ENCODE peak calls at places on chromosome 11, in five cellular contexts. B, T, J, P and V are unnamed samples.

GRCh38 chr11:68099474-68100405 is 21.4 kb downstream of the CHKA start:
- DNase-seq in T (peak; percentile 74), B (no peak), J (peak; percentile 52), P (peak; percentile 57), V (peak; percentile 99)

GRCh38 chr11:45917286-45917622 is 423 bp downstream of the PEX16 start:
- DNase-seq in P (no peak), B (no peak), T (no peak), J (no peak), V (no peak)

GRCh38 chr11:94738746-94739145 is 29.4 kb upstream of the AMOTL1 start:
- DNase-seq in T (no peak), P (no peak), B (no peak), J (no peak), V (no peak)

GRCh38 chr11:2826679-2827056 is 58.9 kb downstream of the CDKN1C start:
- DNase-seq in P (no peak), J (no peak), T (no peak), B (no peak), V (no peak)

GRCh38 chr11:33553486-33553885 is 147.1 kb downstream of the C11orf91 start:
- DNase-seq in T (no peak), J (no peak), P (no peak), B (no peak), V (no peak)

GRCh38 chr11:91984033-91984568 is 240.5 kb upstream of the FAT3 start:
- DNase-seq in T (no peak), J (no peak), B (no peak), P (no peak), V (no peak)

GRCh38 chr11:32706985-32707736 is 87.3 kb downstream of the CCDC73 start:
- DNase-seq in J (peak; percentile 5), P (no peak), T (peak; percentile 19), B (no peak), V (peak; percentile 37)

GRCh38 chr11:33455827-33456226 is 198.6 kb downstream of the HIPK3 start:
- DNase-seq in T (no peak), B (no peak), J (no peak), P (no peak), V (no peak)

GRCh38 chr11:71418643-71419042 is 29.6 kb downstream of the DHCR7 start:
- DNase-seq in J (peak; percentile 55), T (no peak), P (no peak), B (no peak), V (no peak)

GRCh38 chr11:121478226-121478894 is 25.6 kb upstream of the SORL1-AS1 start:
- DNase-seq in T (no peak), P (no peak), J (no peak), B (no peak), V (no peak)

GRCh38 chr11:69213315-69213714 is 57.6 kb downstream of the SMIM38 start:
- DNase-seq in T (no peak), J (peak; percentile 35), B (no peak), P (no peak), V (no peak)

GRCh38 chr11:63553759-63554158 is 9.4 kb downstream of the PLAAT2 start:
- DNase-seq in B (no peak), T (no peak), P (no peak), J (no peak), V (no peak)

GRCh38 chr11:78370406-78371172 is 47.0 kb downstream of the GAB2 start:
- DNase-seq in P (no peak), T (no peak), B (no peak), J (no peak), V (peak; percentile 33)

GRCh38 chr11:2312232-2313042 is 10.6 kb downstream of the TSPAN32 start:
- DNase-seq in P (peak; percentile 36), T (no peak), B (no peak), J (no peak), V (no peak)

GRCh38 chr11:110026823-110027626 is 66.2 kb upstream of the ZC3H12C start:
- DNase-seq in P (no peak), B (no peak), T (no peak), J (peak; percentile 99), V (no peak)

GRCh38 chr11:85628771-85629341 is 463 bp downstream of the TMEM126B start:
- DNase-seq in T (no peak), B (no peak), P (no peak), J (no peak), V (peak; percentile 9)

GRCh38 chr11:120827820-120828219 is 196.1 kb upstream of the TBCEL start:
- DNase-seq in P (no peak), B (no peak), J (no peak), T (no peak), V (no peak)

GRCh38 chr11:1206391-1207271 is 16.2 kb upstream of the MUC5B start:
- DNase-seq in J (no peak), T (peak; percentile 2), P (peak; percentile 15), B (no peak), V (no peak)

GRCh38 chr11:33664166-33664565 is 36.5 kb downstream of the C11orf91 start:
- DNase-seq in J (no peak), T (no peak), B (no peak), P (no peak), V (no peak)

GRCh38 chr11:75627879-75628668 is 40.8 kb downstream of the MAP6 start:
- DNase-seq in B (no peak), T (peak; percentile 20), P (no peak), J (no peak), V (no peak)

GRCh38 chr11:66302656-66303055 is 11.0 kb downstream of the TMEM151A start:
- DNase-seq in P (no peak), B (no peak), T (no peak), J (no peak), V (no peak)

GRCh38 chr11:1351278-1351937 is 38.3 kb upstream of the BRSK2 start:
- DNase-seq in P (peak; percentile 14), B (no peak), T (peak; percentile 76), J (no peak), V (peak; percentile 35)

GRCh38 chr11:108664730-108665525 is at the start of gene DDX10:
- DNase-seq in B (peak; percentile 94), T (peak; percentile 98), P (peak; percentile 97), J (peak; percentile 92), V (peak; percentile 95)

GRCh38 chr11:119412072-119412471 is 10.9 kb downstream of the THY1 start:
- DNase-seq in J (no peak), B (no peak), T (no peak), P (no peak), V (no peak)

GRCh38 chr11:66592457-66593302 is at the start of the genes CCDC87 and CCS:
- DNase-seq in T (peak; percentile 100), B (peak; percentile 85), J (peak; percentile 84), P (peak; percentile 100), V (peak; percentile 93)

GRCh38 chr11:706439-706956 is 467 bp downstream of the EPS8L2 start:
- DNase-seq in J (no peak), T (no peak), B (no peak), P (no peak), V (no peak)

GRCh38 chr11:114133548-114134329 is 74.2 kb downstream of the ZBTB16 start:
- DNase-seq in P (no peak), B (no peak), T (no peak), J (no peak), V (no peak)

GRCh38 chr11:114132944-114133394 is 73.5 kb downstream of the ZBTB16 start:
- DNase-seq in J (no peak), T (no peak), P (no peak), B (no peak), V (no peak)

GRCh38 chr11:114135737-114136151 is 76.2 kb downstream of the ZBTB16 start:
- DNase-seq in P (no peak), T (peak; percentile 31), B (peak; percentile 21), J (no peak), V (no peak)

GRCh38 chr11:114137054-114137453 is 77.5 kb downstream of the ZBTB16 start:
- DNase-seq in P (no peak), T (no peak), B (no peak), J (no peak), V (no peak)

GRCh38 chr11:114134870-114135269 is 75.4 kb downstream of the ZBTB16 start:
- DNase-seq in P (no peak), J (no peak), B (no peak), T (no peak), V (no peak)
- TF ChIP-seq YY1 in P (no peak), J (no peak), B (no peak), T (no peak), V (no peak)

DNA sequence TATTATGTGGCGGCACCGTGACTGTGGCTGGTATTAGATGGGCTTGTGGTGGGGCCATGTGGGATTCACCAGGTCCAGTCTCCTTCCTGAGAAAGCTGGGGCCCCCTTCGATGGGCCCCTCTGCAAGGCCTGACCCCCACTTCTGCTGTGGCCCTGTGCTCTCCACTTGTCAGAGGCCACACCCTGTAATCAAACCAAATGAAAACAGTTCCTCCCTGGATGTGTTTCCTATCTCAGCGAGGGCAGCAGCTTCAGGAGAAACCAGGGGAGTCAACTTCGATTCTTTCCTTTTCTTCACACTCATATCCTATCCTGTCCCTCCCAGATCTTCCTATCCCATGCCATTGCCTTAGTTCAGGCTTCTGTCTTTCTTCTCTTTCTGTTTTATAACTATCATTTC is 43.0 kb downstream of the INSC start:
- DNase-seq in T (no peak), J (no peak), B (no peak), P (no peak), V (no peak)
- TF ChIP-seq RFX5 in T (no peak), J (no peak), B (no peak), P (no peak), V (no peak)

GRCh38 chr11:83287631-83288030 is 1.5 kb upstream of the CCDC90B start:
- DNase-seq in J (no peak), T (peak; percentile 47), P (no peak), B (no peak), V (no peak)

GRCh38 chr11:83294208-83294607 is 8.0 kb upstream of the CCDC90B start:
- DNase-seq in J (no peak), T (no peak), P (no peak), B (no peak), V (no peak)

GRCh38 chr11:83293436-83293732 is 7.2 kb upstream of the CCDC90B start:
- DNase-seq in T (no peak), J (no peak), P (no peak), B (no peak), V (no peak)

GRCh38 chr11:83292709-83293435 is 6.7 kb upstream of the CCDC90B start:
- DNase-seq in T (peak; percentile 54), J (no peak), P (peak; percentile 40), B (peak; percentile 31), V (peak; percentile 57)
- TF ChIP-seq YY1 in T (no peak), J (peak; percentile 47), P (no peak), B (no peak), V (no peak)

GRCh38 chr11:72673943-72674828 is at the start of gene PDE2A:
- DNase-seq in J (no peak), P (peak; percentile 86), T (no peak), B (no peak), V (no peak)
- TF ChIP-seq RFX5 in J (no peak), P (no peak), T (no peak), B (no peak), V (no peak)